ENCODE peak calls at places on chromosomes 5 and 9, in four cellular contexts. One of them, this sample, is unnamed.

GRCh38 chr9:78669591-78669990 is 372.7 kb downstream of the PSAT1 start:
- DNase-seq in IMR-90: peak; percentile 18
- DNase-seq in adrenal gland: no peak
- DNase-seq in OCI-LY7: no peak
- DNase-seq in this sample: no peak

GRCh38 chr5:5381259-5382006 is 41.0 kb upstream of the ICE1 start:
- DNase-seq in OCI-LY7: no peak
- DNase-seq in IMR-90: no peak
- DNase-seq in adrenal gland: no peak
- DNase-seq in this sample: no peak

GRCh38 chr5:50463726-50464125 is 22.6 kb upstream of the EMB start:
- DNase-seq in OCI-LY7: no peak
- DNase-seq in adrenal gland: no peak
- DNase-seq in IMR-90: no peak
- DNase-seq in this sample: no peak

GRCh38 chr9:27377147-27377807 is 80.3 kb upstream of the EQTN start:
- DNase-seq in OCI-LY7: peak; percentile 53
- DNase-seq in IMR-90: no peak
- DNase-seq in adrenal gland: no peak
- DNase-seq in this sample: no peak

GRCh38 chr5:169701910-169702451 is 64.9 kb downstream of the DOCK2 start:
- DNase-seq in OCI-LY7: peak; percentile 19
- DNase-seq in adrenal gland: no peak
- DNase-seq in IMR-90: peak; percentile 64
- DNase-seq in this sample: no peak

GRCh38 chr9:69380301-69380700 is 55.3 kb downstream of the ENTREP1 start:
- DNase-seq in IMR-90: no peak
- DNase-seq in OCI-LY7: no peak
- DNase-seq in adrenal gland: no peak
- DNase-seq in this sample: no peak

GRCh38 chr5:3352711-3353110 is 242.9 kb upstream of the IRX1 start:
- DNase-seq in adrenal gland: no peak
- DNase-seq in OCI-LY7: no peak
- DNase-seq in IMR-90: no peak
- DNase-seq in this sample: no peak

GRCh38 chr9:38284039-38284767 is 108.3 kb upstream of the ALDH1B1 start:
- DNase-seq in IMR-90: no peak
- DNase-seq in OCI-LY7: no peak
- DNase-seq in adrenal gland: no peak
- DNase-seq in this sample: no peak

GRCh38 chr5:134651531-134651930 is 2.9 kb downstream of the SEC24A start:
- DNase-seq in IMR-90: peak; percentile 12
- DNase-seq in adrenal gland: no peak
- DNase-seq in OCI-LY7: no peak
- DNase-seq in this sample: no peak

GRCh38 chr5:74510476-74510875 is 130.1 kb downstream of the ENC1 start:
- DNase-seq in OCI-LY7: no peak
- DNase-seq in adrenal gland: no peak
- DNase-seq in IMR-90: no peak
- DNase-seq in this sample: no peak

GRCh38 chr5:180598316-180598701 is 7.0 kb upstream of the SCGB3A1 start:
- DNase-seq in adrenal gland: no peak
- DNase-seq in IMR-90: no peak
- DNase-seq in OCI-LY7: no peak
- DNase-seq in this sample: peak; percentile 11

GRCh38 chr9:16119261-16119660 is 566.4 kb downstream of the CCDC171 start:
- DNase-seq in IMR-90: no peak
- DNase-seq in adrenal gland: no peak
- DNase-seq in OCI-LY7: no peak
- DNase-seq in this sample: no peak

GRCh38 chr5:77937015-77937908 is 161.1 kb upstream of the TBCA start:
- DNase-seq in OCI-LY7: no peak
- DNase-seq in IMR-90: no peak
- DNase-seq in adrenal gland: no peak
- DNase-seq in this sample: no peak

GRCh38 chr5:111113678-111114077 is 21.5 kb downstream of the WDR36 start:
- DNase-seq in OCI-LY7: no peak
- DNase-seq in IMR-90: no peak
- DNase-seq in adrenal gland: no peak
- DNase-seq in this sample: no peak

GRCh38 chr9:135247174-135247930 is 159.9 kb downstream of the OLFM1 start:
- DNase-seq in adrenal gland: no peak
- DNase-seq in OCI-LY7: no peak
- DNase-seq in IMR-90: no peak
- DNase-seq in this sample: peak; percentile 49

GRCh38 chr5:109713453-109713852 is 23.7 kb downstream of the MAN2A1 start:
- DNase-seq in adrenal gland: no peak
- DNase-seq in OCI-LY7: no peak
- DNase-seq in IMR-90: no peak
- DNase-seq in this sample: no peak

GRCh38 chr5:15234366-15234765 is 265.6 kb upstream of the FBXL7 start:
- DNase-seq in adrenal gland: no peak
- DNase-seq in IMR-90: peak; percentile 16
- DNase-seq in OCI-LY7: no peak
- DNase-seq in this sample: no peak

GRCh38 chr5:74020488-74020887 is 394.5 kb downstream of the ARHGEF28 start:
- DNase-seq in OCI-LY7: no peak
- DNase-seq in adrenal gland: no peak
- DNase-seq in IMR-90: no peak
- DNase-seq in this sample: no peak

GRCh38 chr5:97124335-97124734 is 18.1 kb downstream of the LIX1 start:
- DNase-seq in OCI-LY7: no peak
- DNase-seq in IMR-90: no peak
- DNase-seq in adrenal gland: no peak
- DNase-seq in this sample: no peak

GRCh38 chr9:37499297-37499696 is 13.5 kb downstream of the POLR1E start:
- DNase-seq in IMR-90: no peak
- DNase-seq in OCI-LY7: no peak
- DNase-seq in adrenal gland: no peak
- DNase-seq in this sample: no peak

GRCh38 chr9:123309611-123310010 is 41.2 kb upstream of the STRBP start:
- DNase-seq in OCI-LY7: no peak
- DNase-seq in IMR-90: no peak
- DNase-seq in adrenal gland: no peak
- DNase-seq in this sample: no peak

GRCh38 chr5:86118542-86118941 is 499.2 kb upstream of the COX7C start:
- DNase-seq in adrenal gland: no peak
- DNase-seq in OCI-LY7: peak; percentile 10
- DNase-seq in IMR-90: no peak
- DNase-seq in this sample: no peak

GRCh38 chr9:98823666-98824334 is 16.3 kb downstream of the GALNT12 start:
- DNase-seq in OCI-LY7: no peak
- DNase-seq in adrenal gland: no peak
- DNase-seq in IMR-90: no peak
- DNase-seq in this sample: no peak

GRCh38 chr9:99353408-99353807 is 131.3 kb downstream of the SEC61B start:
- DNase-seq in adrenal gland: peak; percentile 47
- DNase-seq in OCI-LY7: no peak
- DNase-seq in IMR-90: peak; percentile 98
- DNase-seq in this sample: no peak

GRCh38 chr9:134809296-134809695 is 71.3 kb upstream of the FCN2 start:
- DNase-seq in IMR-90: no peak
- DNase-seq in OCI-LY7: no peak
- DNase-seq in adrenal gland: no peak
- DNase-seq in this sample: no peak

GRCh38 chr5:108260105-108260857 is 121.6 kb downstream of the FBXL17 start:
- DNase-seq in IMR-90: peak; percentile 85
- DNase-seq in adrenal gland: peak; percentile 85
- DNase-seq in OCI-LY7: peak; percentile 64
- DNase-seq in this sample: peak; percentile 81

GRCh38 chr5:146426853-146427618 is 20.1 kb upstream of the TCERG1 start:
- DNase-seq in adrenal gland: no peak
- DNase-seq in IMR-90: peak; percentile 52
- DNase-seq in OCI-LY7: peak; percentile 59
- DNase-seq in this sample: no peak

GRCh38 chr5:139147743-139148079 is 50.5 kb downstream of the SIL1 start:
- DNase-seq in OCI-LY7: no peak
- DNase-seq in adrenal gland: peak; percentile 77
- DNase-seq in IMR-90: peak; percentile 54
- DNase-seq in this sample: peak; percentile 81

GRCh38 chr9:134558124-134558805 is 83.3 kb upstream of the COL5A1 start:
- DNase-seq in IMR-90: no peak
- DNase-seq in adrenal gland: no peak
- DNase-seq in OCI-LY7: no peak
- DNase-seq in this sample: no peak

GRCh38 chr5:54361683-54362411 is 51.5 kb upstream of the ARL15 start:
- DNase-seq in OCI-LY7: no peak
- DNase-seq in adrenal gland: no peak
- DNase-seq in IMR-90: no peak
- DNase-seq in this sample: peak; percentile 26

GRCh38 chr5:106894964-106895363 is 775.8 kb downstream of the EFNA5 start:
- DNase-seq in adrenal gland: no peak
- DNase-seq in IMR-90: peak; percentile 6
- DNase-seq in OCI-LY7: no peak
- DNase-seq in this sample: no peak

GRCh38 chr5:14681236-14681752 is 16.8 kb downstream of the OTULIN start:
- DNase-seq in IMR-90: no peak
- DNase-seq in OCI-LY7: no peak
- DNase-seq in adrenal gland: no peak
- DNase-seq in this sample: no peak

GRCh38 chr9:108057421-108058136 is 568.0 kb upstream of the KLF4 start:
- DNase-seq in OCI-LY7: no peak
- DNase-seq in adrenal gland: peak; percentile 38
- DNase-seq in IMR-90: peak; percentile 98
- DNase-seq in this sample: no peak

GRCh38 chr5:15571081-15571480 is 71.1 kb downstream of the FBXL7 start:
- DNase-seq in OCI-LY7: no peak
- DNase-seq in adrenal gland: no peak
- DNase-seq in IMR-90: no peak
- DNase-seq in this sample: no peak

GRCh38 chr9:110543631-110544051 is 35.9 kb downstream of the SVEP1 start:
- DNase-seq in IMR-90: no peak
- DNase-seq in adrenal gland: no peak
- DNase-seq in OCI-LY7: no peak
- DNase-seq in this sample: peak; percentile 16

GRCh38 chr5:9644630-9645029 is 14.5 kb upstream of the TAS2R1 start:
- DNase-seq in OCI-LY7: no peak
- DNase-seq in adrenal gland: no peak
- DNase-seq in IMR-90: peak; percentile 59
- DNase-seq in this sample: no peak

GRCh38 chr5:76958976-76959767 is 6.3 kb downstream of the CRHBP start:
- DNase-seq in adrenal gland: no peak
- DNase-seq in OCI-LY7: no peak
- DNase-seq in IMR-90: peak; percentile 70
- DNase-seq in this sample: no peak

GRCh38 chr5:177440211-177440989 is 6.2 kb upstream of the PRR7 start:
- DNase-seq in adrenal gland: no peak
- DNase-seq in IMR-90: no peak
- DNase-seq in OCI-LY7: no peak
- DNase-seq in this sample: no peak

GRCh38 chr5:144205141-144205551 is 34.5 kb downstream of the KCTD16 start:
- DNase-seq in OCI-LY7: no peak
- DNase-seq in IMR-90: peak; percentile 50
- DNase-seq in adrenal gland: no peak
- DNase-seq in this sample: peak; percentile 59
- H3K4me3 ChIP-seq in OCI-LY7: no peak overlapping the region
- H3K4me3 ChIP-seq in IMR-90: peak overlapping the region; percentile 50
- H3K4me3 ChIP-seq in adrenal gland: no peak overlapping the region
- H3K4me3 ChIP-seq in this sample: peak overlapping the region; percentile 55

GRCh38 chr9:86040281-86041155 is 58.8 kb downstream of the GOLM1 start:
- DNase-seq in adrenal gland: no peak
- DNase-seq in IMR-90: no peak
- DNase-seq in OCI-LY7: no peak
- DNase-seq in this sample: no peak
- H3K4me3 ChIP-seq in adrenal gland: no peak overlapping the region
- H3K4me3 ChIP-seq in IMR-90: no peak overlapping the region
- H3K4me3 ChIP-seq in OCI-LY7: no peak overlapping the region
- H3K4me3 ChIP-seq in this sample: no peak overlapping the region

GRCh38 chr9:121599186-121599871 is 52.1 kb upstream of the DAB2IP start:
- DNase-seq in IMR-90: peak; percentile 26
- DNase-seq in adrenal gland: peak; percentile 81
- DNase-seq in OCI-LY7: no peak
- DNase-seq in this sample: peak; percentile 94

GRCh38 chr9:121598167-121599000 is 53.0 kb upstream of the DAB2IP start:
- DNase-seq in OCI-LY7: no peak
- DNase-seq in IMR-90: peak; percentile 86
- DNase-seq in adrenal gland: peak; percentile 54
- DNase-seq in this sample: peak; percentile 87

GRCh38 chr9:121601234-121601633 is 50.2 kb upstream of the DAB2IP start:
- DNase-seq in IMR-90: no peak
- DNase-seq in OCI-LY7: no peak
- DNase-seq in adrenal gland: no peak
- DNase-seq in this sample: no peak

GRCh38 chr9:121597693-121598166 is 53.7 kb upstream of the DAB2IP start:
- DNase-seq in OCI-LY7: no peak
- DNase-seq in IMR-90: no peak
- DNase-seq in adrenal gland: no peak
- DNase-seq in this sample: no peak

DNA sequence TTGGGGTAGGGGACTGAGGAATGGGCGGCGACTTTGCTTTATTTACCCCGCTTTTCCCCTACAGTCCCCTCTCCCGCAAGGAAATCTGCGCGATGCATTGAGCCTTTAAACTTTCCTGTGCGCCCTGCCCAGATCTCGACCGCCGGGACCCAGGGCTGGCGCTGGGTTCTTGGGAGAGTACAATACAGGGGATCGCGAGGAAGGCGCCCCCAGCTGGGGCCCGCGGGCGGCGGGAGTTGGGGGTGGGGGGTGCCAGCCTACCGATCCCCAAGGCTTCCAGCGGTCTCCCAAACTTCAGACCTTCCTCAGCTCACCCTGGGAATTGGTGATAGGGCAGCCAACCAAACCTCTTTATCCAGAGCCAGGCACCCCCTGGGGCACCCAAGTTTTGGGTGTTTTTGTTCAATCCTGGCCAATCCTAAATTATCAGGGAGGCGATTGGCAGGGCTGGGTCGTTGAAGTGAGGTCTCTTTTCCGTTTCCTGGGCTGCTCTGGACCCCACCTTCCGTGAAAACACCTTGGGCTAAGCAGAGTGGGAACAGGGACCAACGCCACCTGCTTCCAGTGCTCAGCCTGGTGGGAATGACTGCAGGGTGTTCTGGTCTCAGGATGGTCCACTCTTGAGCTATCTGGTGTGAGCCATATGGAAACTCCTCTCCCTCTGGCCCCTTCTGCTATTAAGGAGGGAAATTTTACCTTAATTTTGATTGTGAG is 51.4 kb upstream of the DAB2IP start:
- DNase-seq in adrenal gland: no peak
- DNase-seq in OCI-LY7: no peak
- DNase-seq in IMR-90: no peak
- DNase-seq in this sample: no peak
- H3K4me3 ChIP-seq in adrenal gland: no peak overlapping the region
- H3K4me3 ChIP-seq in OCI-LY7: no peak overlapping the region
- H3K4me3 ChIP-seq in IMR-90: peak overlapping the region; percentile 38
- H3K4me3 ChIP-seq in this sample: peak overlapping the region; percentile 37

GRCh38 chr9:126833710-126834345 is 26.6 kb upstream of the ZBTB34 start:
- DNase-seq in OCI-LY7: no peak
- DNase-seq in adrenal gland: no peak
- DNase-seq in IMR-90: no peak
- DNase-seq in this sample: no peak
- H3K4me3 ChIP-seq in OCI-LY7: no peak overlapping the region
- H3K4me3 ChIP-seq in adrenal gland: no peak overlapping the region
- H3K4me3 ChIP-seq in IMR-90: no peak overlapping the region
- H3K4me3 ChIP-seq in this sample: no peak overlapping the region

GRCh38 chr9:35673998-35674361 is 252 bp downstream of the CA9 start:
- DNase-seq in adrenal gland: no peak
- DNase-seq in OCI-LY7: no peak
- DNase-seq in IMR-90: no peak
- DNase-seq in this sample: no peak
- H3K4me3 ChIP-seq in adrenal gland: no peak overlapping the region
- H3K4me3 ChIP-seq in OCI-LY7: no peak overlapping the region
- H3K4me3 ChIP-seq in IMR-90: peak overlapping the region; percentile 16
- H3K4me3 ChIP-seq in this sample: no peak overlapping the region

This sample was measured in body of pancreas.